ENCODE peak calls at places on chromosome 22, in four cellular contexts. One of them, this sample, is unnamed.

GRCh38 chr22:30555282-30556210 is 9.0 kb upstream of the SEC14L6 start:
- DNase-seq in epithelial cell of proximal tubule: no peak
- DNase-seq in ELF-1: no peak
- DNase-seq in aorta: no peak
- DNase-seq in this sample: no peak

GRCh38 chr22:26321469-26321913 is 107.6 kb upstream of the ASPHD2 start:
- DNase-seq in epithelial cell of proximal tubule: no peak
- DNase-seq in ELF-1: no peak
- DNase-seq in aorta: peak; percentile 65
- DNase-seq in this sample: peak; percentile 56

GRCh38 chr22:20533095-20533878 is 25.9 kb downstream of the MED15 start:
- DNase-seq in epithelial cell of proximal tubule: no peak
- DNase-seq in ELF-1: no peak
- DNase-seq in aorta: no peak
- DNase-seq in this sample: no peak

GRCh38 chr22:17890892-17891291 is 116.6 kb upstream of the BID start:
- DNase-seq in epithelial cell of proximal tubule: no peak
- DNase-seq in ELF-1: no peak
- DNase-seq in aorta: no peak
- DNase-seq in this sample: no peak

GRCh38 chr22:49670610-49671330 is 156.9 kb downstream of the BRD1 start:
- DNase-seq in epithelial cell of proximal tubule: no peak
- DNase-seq in ELF-1: no peak
- DNase-seq in aorta: peak; percentile 46
- DNase-seq in this sample: no peak

GRCh38 chr22:36775589-36775965 is 342 bp downstream of the IFT27 start:
- DNase-seq in epithelial cell of proximal tubule: no peak
- DNase-seq in ELF-1: no peak
- DNase-seq in aorta: peak; percentile 68
- DNase-seq in this sample: peak; percentile 45

GRCh38 chr22:32164084-32164894 is 5.2 kb upstream of the C22orf42 start:
- DNase-seq in epithelial cell of proximal tubule: no peak
- DNase-seq in ELF-1: no peak
- DNase-seq in aorta: no peak
- DNase-seq in this sample: no peak

GRCh38 chr22:50056214-50056972 is 1.7 kb downstream of the TTLL8 start:
- DNase-seq in epithelial cell of proximal tubule: no peak
- DNase-seq in ELF-1: no peak
- DNase-seq in aorta: no peak
- DNase-seq in this sample: no peak

GRCh38 chr22:21448627-21449416 is 18.4 kb upstream of the TMEM191C start:
- DNase-seq in epithelial cell of proximal tubule: no peak
- DNase-seq in ELF-1: no peak
- DNase-seq in aorta: peak; percentile 29
- DNase-seq in this sample: no peak

GRCh38 chr22:19991395-19991644 is 25.3 kb downstream of the ARVCF start:
- DNase-seq in epithelial cell of proximal tubule: no peak
- DNase-seq in ELF-1: no peak
- DNase-seq in aorta: no peak
- DNase-seq in this sample: no peak

GRCh38 chr22:46604306-46604690 is 15.9 kb upstream of the GRAMD4 start:
- DNase-seq in epithelial cell of proximal tubule: no peak
- DNase-seq in ELF-1: no peak
- DNase-seq in aorta: peak; percentile 78
- DNase-seq in this sample: peak; percentile 75

GRCh38 chr22:41048791-41049717 is 43.3 kb upstream of the EP300 start:
- DNase-seq in epithelial cell of proximal tubule: no peak
- DNase-seq in ELF-1: peak; percentile 96
- DNase-seq in aorta: peak; percentile 84
- DNase-seq in this sample: peak; percentile 48

GRCh38 chr22:46828323-46829139 is 66.1 kb downstream of the TBC1D22A start:
- DNase-seq in epithelial cell of proximal tubule: no peak
- DNase-seq in ELF-1: no peak
- DNase-seq in aorta: no peak
- DNase-seq in this sample: no peak

GRCh38 chr22:32469799-32470212 is 4.8 kb upstream of the FBXO7 start:
- DNase-seq in epithelial cell of proximal tubule: peak; percentile 33
- DNase-seq in ELF-1: peak; percentile 16
- DNase-seq in aorta: no peak
- DNase-seq in this sample: peak; percentile 72

GRCh38 chr22:40951795-40952602 is 821 bp downstream of the RBX1 start:
- DNase-seq in epithelial cell of proximal tubule: no peak
- DNase-seq in ELF-1: no peak
- DNase-seq in aorta: no peak
- DNase-seq in this sample: peak; percentile 10

GRCh38 chr22:32760815-32761214 is 40.7 kb upstream of the TIMP3 start:
- DNase-seq in epithelial cell of proximal tubule: no peak
- DNase-seq in ELF-1: no peak
- DNase-seq in aorta: no peak
- DNase-seq in this sample: no peak

GRCh38 chr22:31556627-31557203 is 60.4 kb downstream of the SFI1 start:
- DNase-seq in epithelial cell of proximal tubule: no peak
- DNase-seq in ELF-1: peak; percentile 11
- DNase-seq in aorta: no peak
- DNase-seq in this sample: peak; percentile 43

GRCh38 chr22:41833369-41834004 is 582 bp downstream of the SREBF2 start:
- DNase-seq in epithelial cell of proximal tubule: no peak
- DNase-seq in ELF-1: peak; percentile 49
- DNase-seq in aorta: peak; percentile 63
- DNase-seq in this sample: peak; percentile 45

GRCh38 chr22:44102856-44103255 is 77.9 kb upstream of the PARVG start:
- DNase-seq in epithelial cell of proximal tubule: no peak
- DNase-seq in ELF-1: no peak
- DNase-seq in aorta: peak; percentile 8
- DNase-seq in this sample: no peak

GRCh38 chr22:41847300-41847699 is 14.4 kb downstream of the SREBF2 start:
- DNase-seq in epithelial cell of proximal tubule: no peak
- DNase-seq in ELF-1: no peak
- DNase-seq in aorta: no peak
- DNase-seq in this sample: no peak

GRCh38 chr22:46367707-46368191 is 32.2 kb downstream of the TRMU start:
- DNase-seq in epithelial cell of proximal tubule: no peak
- DNase-seq in ELF-1: peak; percentile 89
- DNase-seq in aorta: peak; percentile 70
- DNase-seq in this sample: peak; percentile 40

GRCh38 chr22:17920145-17920605 is 104.2 kb downstream of the MICAL3 start:
- DNase-seq in epithelial cell of proximal tubule: no peak
- DNase-seq in ELF-1: peak; percentile 83
- DNase-seq in aorta: peak; percentile 61
- DNase-seq in this sample: no peak

GRCh38 chr22:19880786-19881569 is 26.3 kb upstream of the GNB1L start:
- DNase-seq in epithelial cell of proximal tubule: no peak
- DNase-seq in ELF-1: peak; percentile 99
- DNase-seq in aorta: peak; percentile 79
- DNase-seq in this sample: peak; percentile 47

GRCh38 chr22:46830001-46830715 is 67.7 kb downstream of the TBC1D22A start:
- DNase-seq in epithelial cell of proximal tubule: no peak
- DNase-seq in ELF-1: no peak
- DNase-seq in aorta: peak; percentile 89
- DNase-seq in this sample: peak; percentile 72

GRCh38 chr22:36097880-36098279 is 62.7 kb downstream of the APOL3 start:
- DNase-seq in epithelial cell of proximal tubule: no peak
- DNase-seq in ELF-1: no peak
- DNase-seq in aorta: no peak
- DNase-seq in this sample: no peak